ENCODE peak calls at places on chromosomes 13 and 19, in five cellular contexts. One of them, this sample, is unnamed.

GRCh38 chr13:52104624-52105023 is 24.2 kb downstream of the NEK5 start:
- DNase-seq in naive thymus-derived CD4-positive, alpha-beta T cell: no peak
- DNase-seq in fibroblast of pulmonary artery: peak; percentile 60
- DNase-seq in mucosa of descending colon: no peak
- DNase-seq in effector memory CD4-positive, alpha-beta T cell: no peak
- DNase-seq in this sample: no peak

GRCh38 chr13:87052731-87053130 is 618.4 kb upstream of the SLITRK5 start:
- DNase-seq in naive thymus-derived CD4-positive, alpha-beta T cell: no peak
- DNase-seq in fibroblast of pulmonary artery: peak; percentile 4
- DNase-seq in mucosa of descending colon: no peak
- DNase-seq in effector memory CD4-positive, alpha-beta T cell: no peak
- DNase-seq in this sample: no peak

GRCh38 chr19:1252221-1252817 is 3.9 kb downstream of the MIDN start:
- DNase-seq in naive thymus-derived CD4-positive, alpha-beta T cell: peak; percentile 63
- DNase-seq in fibroblast of pulmonary artery: peak; percentile 98
- DNase-seq in mucosa of descending colon: peak; percentile 88
- DNase-seq in effector memory CD4-positive, alpha-beta T cell: peak; percentile 47
- DNase-seq in this sample: peak; percentile 64

GRCh38 chr19:2273356-2274184 is 8.4 kb downstream of the PEAK3 start:
- DNase-seq in naive thymus-derived CD4-positive, alpha-beta T cell: peak; percentile 89
- DNase-seq in fibroblast of pulmonary artery: peak; percentile 65
- DNase-seq in mucosa of descending colon: peak; percentile 92
- DNase-seq in effector memory CD4-positive, alpha-beta T cell: peak; percentile 66
- DNase-seq in this sample: peak; percentile 97

GRCh38 chr19:20078696-20079095 is 896 bp downstream of the ZNF90 start:
- DNase-seq in naive thymus-derived CD4-positive, alpha-beta T cell: no peak
- DNase-seq in fibroblast of pulmonary artery: peak; percentile 55
- DNase-seq in mucosa of descending colon: peak; percentile 58
- DNase-seq in effector memory CD4-positive, alpha-beta T cell: no peak
- DNase-seq in this sample: no peak

GRCh38 chr13:36084131-36084530 is 47.1 kb downstream of the DCLK1 start:
- DNase-seq in naive thymus-derived CD4-positive, alpha-beta T cell: no peak
- DNase-seq in fibroblast of pulmonary artery: no peak
- DNase-seq in mucosa of descending colon: no peak
- DNase-seq in effector memory CD4-positive, alpha-beta T cell: no peak
- DNase-seq in this sample: no peak

GRCh38 chr13:99967884-99968520 is 3.6 kb downstream of the ZIC5 start:
- DNase-seq in naive thymus-derived CD4-positive, alpha-beta T cell: no peak
- DNase-seq in fibroblast of pulmonary artery: no peak
- DNase-seq in mucosa of descending colon: no peak
- DNase-seq in effector memory CD4-positive, alpha-beta T cell: no peak
- DNase-seq in this sample: no peak

GRCh38 chr19:3154957-3155736 is 19.3 kb downstream of the GNA15 start:
- DNase-seq in naive thymus-derived CD4-positive, alpha-beta T cell: peak; percentile 82
- DNase-seq in fibroblast of pulmonary artery: peak; percentile 100
- DNase-seq in mucosa of descending colon: peak; percentile 39
- DNase-seq in effector memory CD4-positive, alpha-beta T cell: peak; percentile 81
- DNase-seq in this sample: peak; percentile 93

GRCh38 chr13:77988355-77988754 is 69.7 kb upstream of the EDNRB start:
- DNase-seq in naive thymus-derived CD4-positive, alpha-beta T cell: no peak
- DNase-seq in fibroblast of pulmonary artery: no peak
- DNase-seq in mucosa of descending colon: no peak
- DNase-seq in effector memory CD4-positive, alpha-beta T cell: no peak
- DNase-seq in this sample: no peak

GRCh38 chr13:94174009-94174408 is 305.5 kb downstream of the DCT start:
- DNase-seq in naive thymus-derived CD4-positive, alpha-beta T cell: no peak
- DNase-seq in fibroblast of pulmonary artery: no peak
- DNase-seq in mucosa of descending colon: no peak
- DNase-seq in effector memory CD4-positive, alpha-beta T cell: no peak
- DNase-seq in this sample: no peak

GRCh38 chr19:6239401-6239844 is 40.4 kb downstream of the MLLT1 start:
- DNase-seq in naive thymus-derived CD4-positive, alpha-beta T cell: no peak
- DNase-seq in fibroblast of pulmonary artery: peak; percentile 59
- DNase-seq in mucosa of descending colon: peak; percentile 16
- DNase-seq in effector memory CD4-positive, alpha-beta T cell: no peak
- DNase-seq in this sample: no peak

GRCh38 chr19:47539747-47540311 is 25.0 kb upstream of the NAPA start:
- DNase-seq in naive thymus-derived CD4-positive, alpha-beta T cell: no peak
- DNase-seq in fibroblast of pulmonary artery: no peak
- DNase-seq in mucosa of descending colon: no peak
- DNase-seq in effector memory CD4-positive, alpha-beta T cell: peak; percentile 22
- DNase-seq in this sample: no peak

GRCh38 chr13:42363941-42364612 is 92.1 kb downstream of the AKAP11 start:
- DNase-seq in naive thymus-derived CD4-positive, alpha-beta T cell: no peak
- DNase-seq in fibroblast of pulmonary artery: peak; percentile 40
- DNase-seq in mucosa of descending colon: no peak
- DNase-seq in effector memory CD4-positive, alpha-beta T cell: no peak
- DNase-seq in this sample: no peak

GRCh38 chr13:95880346-95880745 is 172.9 kb downstream of the UGGT2 start:
- DNase-seq in naive thymus-derived CD4-positive, alpha-beta T cell: no peak
- DNase-seq in fibroblast of pulmonary artery: peak; percentile 22
- DNase-seq in mucosa of descending colon: no peak
- DNase-seq in effector memory CD4-positive, alpha-beta T cell: no peak
- DNase-seq in this sample: no peak

GRCh38 chr19:17220207-17220758 is 5.1 kb downstream of the USE1 start:
- DNase-seq in naive thymus-derived CD4-positive, alpha-beta T cell: no peak
- DNase-seq in fibroblast of pulmonary artery: peak; percentile 83
- DNase-seq in mucosa of descending colon: peak; percentile 59
- DNase-seq in effector memory CD4-positive, alpha-beta T cell: no peak
- DNase-seq in this sample: no peak

GRCh38 chr19:45607071-45608029 is 5.3 kb upstream of the GPR4 start:
- DNase-seq in naive thymus-derived CD4-positive, alpha-beta T cell: peak; percentile 61
- DNase-seq in fibroblast of pulmonary artery: peak; percentile 80
- DNase-seq in mucosa of descending colon: peak; percentile 84
- DNase-seq in effector memory CD4-positive, alpha-beta T cell: peak; percentile 11
- DNase-seq in this sample: peak; percentile 28

GRCh38 chr13:100203696-100204367 is 114.9 kb downstream of the PCCA start:
- DNase-seq in naive thymus-derived CD4-positive, alpha-beta T cell: no peak
- DNase-seq in fibroblast of pulmonary artery: peak; percentile 38
- DNase-seq in mucosa of descending colon: no peak
- DNase-seq in effector memory CD4-positive, alpha-beta T cell: no peak
- DNase-seq in this sample: no peak

GRCh38 chr13:52975969-52976368 is 52.6 kb upstream of the OLFM4 start:
- DNase-seq in naive thymus-derived CD4-positive, alpha-beta T cell: no peak
- DNase-seq in fibroblast of pulmonary artery: no peak
- DNase-seq in mucosa of descending colon: no peak
- DNase-seq in effector memory CD4-positive, alpha-beta T cell: no peak
- DNase-seq in this sample: no peak

GRCh38 chr19:7679017-7679720 is 1.5 kb upstream of the TRAPPC5 start:
- DNase-seq in naive thymus-derived CD4-positive, alpha-beta T cell: peak; percentile 54
- DNase-seq in fibroblast of pulmonary artery: no peak
- DNase-seq in mucosa of descending colon: peak; percentile 51
- DNase-seq in effector memory CD4-positive, alpha-beta T cell: peak; percentile 50
- DNase-seq in this sample: peak; percentile 76

GRCh38 chr19:45177817-45178261 is at the start of gene TRAPPC6A:
- DNase-seq in naive thymus-derived CD4-positive, alpha-beta T cell: no peak
- DNase-seq in fibroblast of pulmonary artery: peak; percentile 46
- DNase-seq in mucosa of descending colon: no peak
- DNase-seq in effector memory CD4-positive, alpha-beta T cell: peak; percentile 11
- DNase-seq in this sample: no peak

GRCh38 chr13:42272115-42272756 is at the start of gene AKAP11:
- DNase-seq in naive thymus-derived CD4-positive, alpha-beta T cell: peak; percentile 68
- DNase-seq in fibroblast of pulmonary artery: peak; percentile 49
- DNase-seq in mucosa of descending colon: peak; percentile 73
- DNase-seq in effector memory CD4-positive, alpha-beta T cell: no peak
- DNase-seq in this sample: peak; percentile 74

GRCh38 chr13:82480415-82480814 is 1401.9 kb downstream of the SLITRK1 start:
- DNase-seq in naive thymus-derived CD4-positive, alpha-beta T cell: no peak
- DNase-seq in fibroblast of pulmonary artery: peak; percentile 3
- DNase-seq in mucosa of descending colon: no peak
- DNase-seq in effector memory CD4-positive, alpha-beta T cell: no peak
- DNase-seq in this sample: no peak

GRCh38 chr13:73465629-73465974 is 406.8 kb downstream of the KLF5 start:
- DNase-seq in naive thymus-derived CD4-positive, alpha-beta T cell: no peak
- DNase-seq in fibroblast of pulmonary artery: peak; percentile 10
- DNase-seq in mucosa of descending colon: no peak
- DNase-seq in effector memory CD4-positive, alpha-beta T cell: no peak
- DNase-seq in this sample: no peak

GRCh38 chr19:57947419-57948134 is at the start of gene ZNF256:
- DNase-seq in naive thymus-derived CD4-positive, alpha-beta T cell: peak; percentile 80
- DNase-seq in fibroblast of pulmonary artery: peak; percentile 96
- DNase-seq in mucosa of descending colon: peak; percentile 94
- DNase-seq in effector memory CD4-positive, alpha-beta T cell: peak; percentile 78
- DNase-seq in this sample: peak; percentile 98

GRCh38 chr19:31344403-31344802 is 4.8 kb downstream of the TSHZ3 start:
- DNase-seq in naive thymus-derived CD4-positive, alpha-beta T cell: no peak
- DNase-seq in fibroblast of pulmonary artery: no peak
- DNase-seq in mucosa of descending colon: no peak
- DNase-seq in effector memory CD4-positive, alpha-beta T cell: no peak
- DNase-seq in this sample: no peak

GRCh38 chr13:113620036-113620435 is 35.5 kb downstream of the TFDP1 start:
- DNase-seq in naive thymus-derived CD4-positive, alpha-beta T cell: no peak
- DNase-seq in fibroblast of pulmonary artery: no peak
- DNase-seq in mucosa of descending colon: no peak
- DNase-seq in effector memory CD4-positive, alpha-beta T cell: no peak
- DNase-seq in this sample: no peak

DNA sequence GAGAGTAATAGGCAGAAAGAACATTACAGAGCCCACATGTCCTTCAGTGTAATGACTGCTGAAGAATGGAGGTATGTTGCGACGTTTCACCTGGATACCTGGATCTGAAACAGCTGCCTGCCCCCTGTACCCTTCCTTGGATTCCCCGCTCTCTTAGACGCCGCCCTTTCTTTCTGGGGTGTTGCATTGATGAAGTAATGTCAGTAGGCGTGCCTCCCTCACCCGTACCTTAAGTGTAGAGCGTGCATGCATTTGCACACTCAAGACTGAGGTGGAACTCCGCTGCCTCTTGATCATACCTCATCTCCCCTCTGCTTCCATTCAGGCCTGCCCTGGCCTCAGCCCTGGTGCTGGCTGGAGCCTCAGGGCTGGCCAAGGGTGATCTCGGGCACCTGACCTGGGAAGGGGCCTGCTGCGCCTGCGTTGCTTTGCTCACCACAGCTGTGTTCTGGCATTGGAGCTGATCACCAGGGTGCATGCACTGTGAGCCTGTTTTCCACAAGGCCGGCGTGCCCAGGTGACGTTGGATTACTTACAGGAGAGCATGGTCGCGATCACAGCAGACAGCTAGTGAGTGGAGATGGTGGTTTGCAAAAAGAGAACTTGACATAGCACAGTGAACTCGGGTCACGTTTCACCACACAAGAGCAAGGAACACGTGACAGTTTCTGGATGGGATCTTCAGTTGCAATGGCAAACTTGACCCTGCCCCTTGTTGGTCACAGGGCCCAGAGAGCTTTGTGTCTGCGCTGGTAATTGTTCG is 99.0 kb downstream of the ARHGEF7 start:
- DNase-seq in naive thymus-derived CD4-positive, alpha-beta T cell: no peak
- DNase-seq in fibroblast of pulmonary artery: no peak
- DNase-seq in mucosa of descending colon: no peak
- DNase-seq in effector memory CD4-positive, alpha-beta T cell: no peak
- DNase-seq in this sample: peak; percentile 54
- H3K4me3 ChIP-seq in naive thymus-derived CD4-positive, alpha-beta T cell: no peak overlapping the region
- H3K4me3 ChIP-seq in fibroblast of pulmonary artery: no peak overlapping the region
- H3K4me3 ChIP-seq in mucosa of descending colon: no peak overlapping the region
- H3K4me3 ChIP-seq in effector memory CD4-positive, alpha-beta T cell: no peak overlapping the region
- H3K4me3 ChIP-seq in this sample: peak overlapping the region; percentile 19

GRCh38 chr13:23547000-23547590 is 23.1 kb upstream of the TNFRSF19 start:
- DNase-seq in naive thymus-derived CD4-positive, alpha-beta T cell: no peak
- DNase-seq in fibroblast of pulmonary artery: peak; percentile 47
- DNase-seq in mucosa of descending colon: no peak
- DNase-seq in effector memory CD4-positive, alpha-beta T cell: no peak
- DNase-seq in this sample: no peak
- H3K4me3 ChIP-seq in naive thymus-derived CD4-positive, alpha-beta T cell: no peak overlapping the region
- H3K4me3 ChIP-seq in fibroblast of pulmonary artery: peak overlapping the region; percentile 51
- H3K4me3 ChIP-seq in mucosa of descending colon: no peak overlapping the region
- H3K4me3 ChIP-seq in effector memory CD4-positive, alpha-beta T cell: no peak overlapping the region
- H3K4me3 ChIP-seq in this sample: no peak overlapping the region

DNA sequence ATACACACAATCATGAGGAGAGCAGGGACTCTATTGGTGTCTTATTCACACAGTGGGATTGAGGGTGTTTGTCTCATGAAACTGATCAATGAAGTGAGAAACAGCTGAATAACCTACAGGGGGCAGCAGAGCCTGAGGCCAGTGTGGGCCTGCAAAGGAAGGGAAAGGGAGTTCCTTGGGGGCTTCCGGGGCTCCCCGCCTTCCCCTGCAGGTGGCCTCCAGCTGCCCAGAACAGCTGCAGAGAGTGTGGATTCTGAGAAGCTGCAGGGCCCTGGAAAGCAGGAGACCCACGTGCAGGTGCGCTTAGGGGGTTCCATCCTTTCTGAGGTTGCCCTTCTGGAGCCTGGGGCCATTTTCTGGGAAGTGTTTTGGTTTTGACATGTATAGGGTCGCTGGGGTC is 20.1 kb downstream of the ZNF763 start:
- DNase-seq in naive thymus-derived CD4-positive, alpha-beta T cell: no peak
- DNase-seq in fibroblast of pulmonary artery: no peak
- DNase-seq in mucosa of descending colon: no peak
- DNase-seq in effector memory CD4-positive, alpha-beta T cell: no peak
- DNase-seq in this sample: peak; percentile 88
- H3K4me3 ChIP-seq in naive thymus-derived CD4-positive, alpha-beta T cell: no peak overlapping the region
- H3K4me3 ChIP-seq in fibroblast of pulmonary artery: no peak overlapping the region
- H3K4me3 ChIP-seq in mucosa of descending colon: no peak overlapping the region
- H3K4me3 ChIP-seq in effector memory CD4-positive, alpha-beta T cell: no peak overlapping the region
- H3K4me3 ChIP-seq in this sample: peak overlapping the region; percentile 10

GRCh38 chr19:53365134-53365898 is at the start of gene ZNF525:
- DNase-seq in naive thymus-derived CD4-positive, alpha-beta T cell: peak; percentile 97
- DNase-seq in fibroblast of pulmonary artery: peak; percentile 79
- DNase-seq in mucosa of descending colon: peak; percentile 98
- DNase-seq in effector memory CD4-positive, alpha-beta T cell: peak; percentile 95
- DNase-seq in this sample: peak; percentile 93

DNA sequence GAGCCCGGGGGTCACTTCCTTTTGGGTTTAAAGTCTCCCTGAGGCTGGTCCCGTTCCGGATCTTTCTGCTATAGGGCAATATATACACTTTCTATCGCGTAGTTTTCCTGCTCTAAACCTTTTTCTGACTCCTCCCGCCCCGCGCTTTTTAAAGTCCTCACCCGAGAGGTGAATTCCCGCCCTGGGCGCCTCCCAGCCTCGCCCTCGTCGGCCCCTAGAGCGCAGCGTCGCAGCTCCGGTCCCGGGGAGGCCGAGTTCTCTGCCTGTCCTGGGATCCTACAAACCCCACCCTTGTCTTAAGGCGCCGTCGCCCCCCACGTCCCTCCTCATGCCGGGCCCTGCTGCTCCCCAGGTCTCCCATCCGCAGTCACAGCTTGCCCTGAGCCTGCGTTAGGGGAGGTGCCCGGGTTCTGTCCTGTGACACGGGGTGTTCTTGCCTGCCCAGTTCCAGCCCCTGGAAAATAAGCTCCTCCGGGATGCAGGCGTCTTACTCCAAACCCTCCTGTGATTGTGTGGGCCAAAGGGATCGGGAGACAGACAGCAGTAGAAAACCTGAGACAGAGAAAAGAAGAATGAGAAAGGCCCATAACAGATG is 491 bp downstream of the ZNF525 start:
- DNase-seq in naive thymus-derived CD4-positive, alpha-beta T cell: no peak
- DNase-seq in fibroblast of pulmonary artery: no peak
- DNase-seq in mucosa of descending colon: peak; percentile 77
- DNase-seq in effector memory CD4-positive, alpha-beta T cell: peak; percentile 3
- DNase-seq in this sample: no peak
- H3K4me3 ChIP-seq in naive thymus-derived CD4-positive, alpha-beta T cell: peak overlapping the region; percentile 96
- H3K4me3 ChIP-seq in fibroblast of pulmonary artery: peak overlapping the region; percentile 83
- H3K4me3 ChIP-seq in mucosa of descending colon: peak overlapping the region; percentile 33
- H3K4me3 ChIP-seq in effector memory CD4-positive, alpha-beta T cell: peak overlapping the region; percentile 85
- H3K4me3 ChIP-seq in this sample: peak overlapping the region; percentile 95